ENCODE peak calls at places on chromosomes 6 and 20, in nine cellular contexts. K is tibial nerve, N is brain microvascular endothelial cell, D is GM23338, V is Panc1, T is fibroblast of lung, H is heart right ventricle, E is IMR-90, C is MM.1S. M is an unnamed sample.

GRCh38 chr6:45724511-45724910 is 291.1 kb downstream of the CLIC5 start:
- DNase-seq in K (peak; percentile 23), N (peak; percentile 74), D (no peak), V (no peak), T (peak; percentile 84), H (no peak), E (peak; percentile 84), C (no peak), M (no peak)

GRCh38 chr6:38797391-38797790 is 82.3 kb downstream of the DNAH8 start:
- DNase-seq in K (no peak), N (no peak), D (no peak), V (no peak), T (no peak), H (no peak), E (no peak), C (no peak), M (no peak)

GRCh38 chr6:6508603-6509002 is 79.9 kb upstream of the LY86 start:
- DNase-seq in K (no peak), N (no peak), D (no peak), V (no peak), T (no peak), H (no peak), E (no peak), C (no peak), M (no peak)

GRCh38 chr20:25341716-25342680 is 48.6 kb downstream of the ABHD12 start:
- DNase-seq in K (no peak), N (no peak), D (peak; percentile 32), V (no peak), T (peak; percentile 64), H (no peak), E (peak; percentile 21), C (peak; percentile 80), M (peak; percentile 55)

GRCh38 chr6:34894693-34895092 is 5.6 kb downstream of the ANKS1A start:
- DNase-seq in K (no peak), N (no peak), D (no peak), V (no peak), T (no peak), H (no peak), E (no peak), C (no peak), M (no peak)

GRCh38 chr20:2761885-2762284 is 38.5 kb downstream of the CPXM1 start:
- DNase-seq in K (no peak), N (no peak), D (no peak), V (no peak), T (no peak), H (no peak), E (no peak), C (no peak), M (no peak)

GRCh38 chr20:16806061-16806460 is 57.9 kb downstream of the OTOR start:
- DNase-seq in K (no peak), N (no peak), D (no peak), V (no peak), T (no peak), H (no peak), E (no peak), C (no peak), M (no peak)

GRCh38 chr6:32194825-32195651 is 2.6 kb upstream of the GPSM3 start:
- DNase-seq in K (peak; percentile 62), N (peak; percentile 55), D (peak; percentile 58), V (no peak), T (peak; percentile 45), H (peak; percentile 59), E (peak; percentile 62), C (peak; percentile 47), M (no peak)

GRCh38 chr20:11783102-11783861 is 134.4 kb upstream of the BTBD3 start:
- DNase-seq in K (no peak), N (no peak), D (peak; percentile 47), V (no peak), T (no peak), H (no peak), E (no peak), C (no peak), M (no peak)

DNA sequence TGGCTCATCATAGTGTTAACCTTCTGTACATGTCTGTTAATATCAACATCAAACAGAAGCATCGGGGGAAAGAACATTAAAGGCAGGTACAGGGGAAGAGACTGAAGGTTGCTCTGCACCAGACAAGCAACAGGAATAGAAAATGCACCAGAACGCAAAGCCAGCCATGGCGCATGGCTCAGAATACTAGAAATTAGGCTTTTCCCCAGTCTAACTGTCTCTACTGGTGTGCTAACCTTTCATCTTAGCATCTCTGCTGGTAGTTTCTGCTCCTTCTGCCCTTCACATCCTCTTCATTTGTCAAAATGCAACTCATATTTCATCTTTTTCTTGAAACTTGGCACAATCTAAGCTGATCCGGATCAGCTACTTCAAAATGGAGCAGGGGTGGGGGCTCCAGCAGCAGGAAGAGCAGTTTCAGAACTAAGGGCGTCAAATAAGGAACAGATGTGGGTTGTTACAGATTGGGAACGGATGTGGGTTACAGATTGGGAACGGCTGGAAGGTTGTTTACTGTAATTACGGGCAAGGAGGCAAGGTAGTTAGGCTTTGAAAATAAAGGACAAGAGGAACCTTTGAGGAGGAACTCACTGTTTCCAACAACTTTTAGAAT is 13.1 kb upstream of the RNASET2 start:
- DNase-seq in K (no peak), N (no peak), D (no peak), V (no peak), T (no peak), H (no peak), E (no peak), C (no peak), M (no peak)
- H3K27ac ChIP-seq in K (no peak overlapping the region), N (no peak overlapping the region), D (no peak overlapping the region), V (no peak overlapping the region), T (no peak overlapping the region), H (no peak overlapping the region), E (no peak overlapping the region), C (no peak overlapping the region), M (no peak overlapping the region)

GRCh38 chr6:167957626-167958025 is 39.8 kb upstream of the KIF25 start:
- DNase-seq in K (no peak), N (no peak), D (no peak), V (no peak), T (no peak), H (no peak), E (no peak), C (no peak), M (no peak)

GRCh38 chr6:167956491-167956890 is 41.0 kb upstream of the KIF25 start:
- DNase-seq in K (no peak), N (no peak), D (no peak), V (no peak), T (no peak), H (no peak), E (no peak), C (no peak), M (no peak)

GRCh38 chr6:167954151-167954550 is 43.3 kb upstream of the KIF25 start:
- DNase-seq in K (no peak), N (no peak), D (no peak), V (no peak), T (no peak), H (no peak), E (no peak), C (no peak), M (no peak)

GRCh38 chr6:167953551-167953950 is 43.9 kb upstream of the KIF25 start:
- DNase-seq in K (no peak), N (no peak), D (no peak), V (no peak), T (no peak), H (no peak), E (no peak), C (no peak), M (no peak)

DNA sequence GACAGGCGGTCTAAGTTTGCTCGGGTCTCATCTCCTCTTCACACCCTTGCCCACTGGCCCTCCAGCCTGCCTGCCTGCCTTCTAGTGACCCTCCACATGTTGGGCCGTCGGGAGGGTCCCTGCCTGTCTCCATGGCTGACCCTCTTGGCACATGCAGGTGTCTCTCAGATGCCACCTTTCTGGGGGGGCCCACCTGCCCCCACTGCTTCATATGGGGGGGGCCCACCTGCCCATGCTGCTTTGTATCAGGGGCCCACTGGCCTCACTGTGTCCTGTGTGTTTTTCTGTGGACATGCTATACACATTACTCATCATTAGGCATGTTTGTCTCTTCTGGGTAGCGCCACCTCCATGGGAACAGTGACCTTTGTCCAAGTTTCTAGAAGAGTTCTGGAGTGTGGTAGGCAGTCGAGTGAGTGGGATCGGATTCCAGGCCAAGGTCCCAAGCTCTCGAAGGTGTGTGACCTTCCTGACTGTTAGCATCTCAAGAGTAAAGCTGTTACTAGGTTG is 40.4 kb upstream of the KIF25 start:
- DNase-seq in K (no peak), N (peak; percentile 34), D (no peak), V (no peak), T (peak; percentile 25), H (no peak), E (peak; percentile 17), C (no peak), M (peak; percentile 55)
- H3K36me3 ChIP-seq in K (no peaks in the 10 kb centered on the region), N (peaks cover under 1% of the 10 kb centered on the region), D (peaks cover 6% of the 10 kb centered on the region), V (no peaks in the 10 kb centered on the region), T (no peaks in the 10 kb centered on the region), H (peaks cover 54% of the 10 kb centered on the region), E (peaks cover 3% of the 10 kb centered on the region), C (no peaks in the 10 kb centered on the region), M (peaks cover 42% of the 10 kb centered on the region)

GRCh38 chr6:56366112-56366852 is 118.9 kb upstream of the COL21A1 start:
- DNase-seq in K (no peak), N (no peak), D (no peak), V (no peak), T (no peak), H (no peak), E (no peak), C (no peak), M (no peak)

GRCh38 chr6:56368484-56368883 is 121.1 kb upstream of the COL21A1 start:
- DNase-seq in K (no peak), N (no peak), D (no peak), V (no peak), T (peak; percentile 69), H (no peak), E (no peak), C (no peak), M (no peak)

GRCh38 chr6:56370591-56371198 is 123.3 kb upstream of the COL21A1 start:
- DNase-seq in K (peak; percentile 60), N (peak; percentile 65), D (no peak), V (peak; percentile 30), T (peak; percentile 97), H (peak; percentile 74), E (peak; percentile 87), C (peak; percentile 34), M (peak; percentile 76)

GRCh38 chr6:56372621-56373020 is 125.2 kb upstream of the COL21A1 start:
- DNase-seq in K (no peak), N (no peak), D (no peak), V (no peak), T (no peak), H (no peak), E (peak; percentile 24), C (no peak), M (no peak)

DNA sequence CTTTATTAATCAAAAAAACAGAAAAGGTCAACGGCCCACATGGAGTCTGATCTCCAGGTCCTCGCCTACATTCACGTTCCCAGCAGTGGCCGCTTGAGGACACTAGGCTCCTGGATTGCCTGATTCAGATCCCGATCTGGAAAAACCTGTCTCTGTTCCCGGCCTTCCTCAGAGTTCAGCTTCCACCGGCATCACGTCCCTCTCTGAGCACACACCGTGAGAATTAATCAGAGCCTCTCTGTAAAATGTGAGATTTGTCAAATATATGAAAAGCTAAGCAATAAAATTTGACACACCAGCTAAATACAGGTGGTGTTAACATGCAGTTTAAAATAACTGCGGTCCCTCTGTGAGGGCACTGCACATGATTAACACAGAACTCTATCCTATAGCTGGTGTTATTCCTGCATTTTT is 122.8 kb upstream of the COL21A1 start:
- DNase-seq in K (peak; percentile 63), N (peak; percentile 44), D (peak; percentile 79), V (peak; percentile 33), T (peak; percentile 62), H (peak; percentile 72), E (no peak), C (no peak), M (no peak)
- H3K4me3 ChIP-seq in K (no peak overlapping the region), N (no peak overlapping the region), D (no peak overlapping the region), V (no peak overlapping the region), T (no peak overlapping the region), H (no peak overlapping the region), E (no peak overlapping the region), C (no peak overlapping the region), M (no peak overlapping the region)

GRCh38 chr20:37405351-37405897 is 59.5 kb downstream of the SRC start:
- DNase-seq in K (no peak), N (no peak), D (no peak), V (no peak), T (no peak), H (no peak), E (no peak), C (no peak), M (no peak)
- H3K27ac ChIP-seq in K (no peak overlapping the region), N (no peak overlapping the region), D (peak overlapping the region; percentile 32), V (no peak overlapping the region), T (no peak overlapping the region), H (no peak overlapping the region), E (no peak overlapping the region), C (no peak overlapping the region), M (no peak overlapping the region)